ENCODE peak calls at places on chromosome X, in six cellular contexts. One of them, this sample, is unnamed.

GRCh38 chrX:119816300-119816699 is 24.9 kb upstream of the RPL39 start:
- DNase-seq in NT2/D1: no peak
- DNase-seq in K562: no peak
- DNase-seq in neuronal stem cell: no peak
- DNase-seq in AG04450: no peak
- DNase-seq in right atrium auricular region: no peak
- DNase-seq in this sample: no peak

GRCh38 chrX:41382699-41383645 is 49.0 kb downstream of the DDX3X start:
- DNase-seq in NT2/D1: no peak
- DNase-seq in K562: peak; percentile 41
- DNase-seq in neuronal stem cell: no peak
- DNase-seq in AG04450: no peak
- DNase-seq in right atrium auricular region: no peak
- DNase-seq in this sample: no peak

GRCh38 chrX:95974885-95975284 is 709.8 kb upstream of the DIAPH2 start:
- DNase-seq in NT2/D1: no peak
- DNase-seq in K562: no peak
- DNase-seq in neuronal stem cell: no peak
- DNase-seq in AG04450: no peak
- DNase-seq in right atrium auricular region: no peak
- DNase-seq in this sample: no peak

GRCh38 chrX:41180194-41180902 is 95.1 kb downstream of the USP9X start:
- DNase-seq in NT2/D1: peak; percentile 36
- DNase-seq in K562: peak; percentile 58
- DNase-seq in neuronal stem cell: no peak
- DNase-seq in AG04450: peak; percentile 10
- DNase-seq in right atrium auricular region: peak; percentile 62
- DNase-seq in this sample: peak; percentile 62

GRCh38 chrX:34578237-34578636 is 78.8 kb downstream of the TMEM47 start:
- DNase-seq in NT2/D1: no peak
- DNase-seq in K562: peak; percentile 0
- DNase-seq in neuronal stem cell: peak; percentile 1
- DNase-seq in AG04450: peak; percentile 4
- DNase-seq in right atrium auricular region: no peak
- DNase-seq in this sample: peak; percentile 23

GRCh38 chrX:72624194-72624593 is 51.6 kb upstream of the HDAC8 start:
- DNase-seq in NT2/D1: no peak
- DNase-seq in K562: no peak
- DNase-seq in neuronal stem cell: no peak
- DNase-seq in AG04450: no peak
- DNase-seq in right atrium auricular region: no peak
- DNase-seq in this sample: no peak

GRCh38 chrX:13470680-13470967 is 98.8 kb upstream of the EGFL6 start:
- DNase-seq in NT2/D1: no peak
- DNase-seq in K562: no peak
- DNase-seq in neuronal stem cell: peak; percentile 8
- DNase-seq in AG04450: no peak
- DNase-seq in right atrium auricular region: no peak
- DNase-seq in this sample: peak; percentile 97

GRCh38 chrX:39453847-39454645 is 643.7 kb downstream of the BCOR start:
- DNase-seq in NT2/D1: no peak
- DNase-seq in K562: no peak
- DNase-seq in neuronal stem cell: no peak
- DNase-seq in AG04450: no peak
- DNase-seq in right atrium auricular region: no peak
- DNase-seq in this sample: no peak

GRCh38 chrX:12007881-12008280 is 130.4 kb upstream of the FRMPD4 start:
- DNase-seq in NT2/D1: no peak
- DNase-seq in K562: no peak
- DNase-seq in neuronal stem cell: no peak
- DNase-seq in AG04450: peak; percentile 18
- DNase-seq in right atrium auricular region: no peak
- DNase-seq in this sample: no peak

GRCh38 chrX:129642641-129643040 is 12.1 kb downstream of the APLN start:
- DNase-seq in NT2/D1: no peak
- DNase-seq in K562: peak; percentile 58
- DNase-seq in neuronal stem cell: no peak
- DNase-seq in AG04450: no peak
- DNase-seq in right atrium auricular region: no peak
- DNase-seq in this sample: no peak

GRCh38 chrX:47862680-47863079 is 26.0 kb downstream of the ZNF81 start:
- DNase-seq in NT2/D1: no peak
- DNase-seq in K562: no peak
- DNase-seq in neuronal stem cell: no peak
- DNase-seq in AG04450: no peak
- DNase-seq in right atrium auricular region: no peak
- DNase-seq in this sample: no peak

GRCh38 chrX:130645955-130646583 is 244.3 kb downstream of the RBMX2 start:
- DNase-seq in NT2/D1: no peak
- DNase-seq in K562: no peak
- DNase-seq in neuronal stem cell: no peak
- DNase-seq in AG04450: no peak
- DNase-seq in right atrium auricular region: no peak
- DNase-seq in this sample: no peak

GRCh38 chrX:39409246-39409917 is 608.1 kb downstream of the MID1IP1 start:
- DNase-seq in NT2/D1: no peak
- DNase-seq in K562: no peak
- DNase-seq in neuronal stem cell: no peak
- DNase-seq in AG04450: no peak
- DNase-seq in right atrium auricular region: no peak
- DNase-seq in this sample: no peak

GRCh38 chrX:81996166-81996565 is 794.3 kb downstream of the SH3BGRL start:
- DNase-seq in NT2/D1: no peak
- DNase-seq in K562: no peak
- DNase-seq in neuronal stem cell: no peak
- DNase-seq in AG04450: no peak
- DNase-seq in right atrium auricular region: no peak
- DNase-seq in this sample: no peak

GRCh38 chrX:152601848-152602616 is 35.7 kb upstream of the GABRQ start:
- DNase-seq in NT2/D1: peak; percentile 23
- DNase-seq in K562: peak; percentile 50
- DNase-seq in neuronal stem cell: no peak
- DNase-seq in AG04450: no peak
- DNase-seq in right atrium auricular region: no peak
- DNase-seq in this sample: peak; percentile 10

GRCh38 chrX:39582091-39582490 is 515.7 kb downstream of the BCOR start:
- DNase-seq in NT2/D1: no peak
- DNase-seq in K562: no peak
- DNase-seq in neuronal stem cell: no peak
- DNase-seq in AG04450: no peak
- DNase-seq in right atrium auricular region: no peak
- DNase-seq in this sample: no peak

GRCh38 chrX:144379156-144379555 is 495.3 kb downstream of the UBE2NL start:
- DNase-seq in NT2/D1: no peak
- DNase-seq in K562: no peak
- DNase-seq in neuronal stem cell: no peak
- DNase-seq in AG04450: no peak
- DNase-seq in right atrium auricular region: no peak
- DNase-seq in this sample: no peak
- H3K9me3 ChIP-seq in NT2/D1: no peaks in the 10 kb centered on the region
- H3K9me3 ChIP-seq in K562: no peaks in the 10 kb centered on the region
- H3K9me3 ChIP-seq in neuronal stem cell: no peaks in the 10 kb centered on the region
- H3K9me3 ChIP-seq in AG04450: no peaks in the 10 kb centered on the region
- H3K9me3 ChIP-seq in right atrium auricular region: no peaks in the 10 kb centered on the region
- H3K9me3 ChIP-seq in this sample: no peaks in the 10 kb centered on the region

GRCh38 chrX:363621-364375 is 22.9 kb downstream of the PPP2R3B start:
- DNase-seq in NT2/D1: no peak
- DNase-seq in K562: no peak
- DNase-seq in neuronal stem cell: no peak
- DNase-seq in AG04450: no peak
- DNase-seq in right atrium auricular region: no peak
- DNase-seq in this sample: no peak

GRCh38 chrX:360496-361150 is 26.1 kb downstream of the PPP2R3B start:
- DNase-seq in NT2/D1: no peak
- DNase-seq in K562: no peak
- DNase-seq in neuronal stem cell: no peak
- DNase-seq in AG04450: no peak
- DNase-seq in right atrium auricular region: no peak
- DNase-seq in this sample: no peak

GRCh38 chrX:362351-362750 is 24.4 kb downstream of the PPP2R3B start:
- DNase-seq in NT2/D1: no peak
- DNase-seq in K562: no peak
- DNase-seq in neuronal stem cell: no peak
- DNase-seq in AG04450: no peak
- DNase-seq in right atrium auricular region: no peak
- DNase-seq in this sample: no peak

GRCh38 chrX:362937-363620 is 23.6 kb downstream of the PPP2R3B start:
- DNase-seq in NT2/D1: no peak
- DNase-seq in K562: no peak
- DNase-seq in neuronal stem cell: no peak
- DNase-seq in AG04450: no peak
- DNase-seq in right atrium auricular region: no peak
- DNase-seq in this sample: no peak

GRCh38 chrX:361231-362145 is 25.2 kb downstream of the PPP2R3B start:
- DNase-seq in NT2/D1: no peak
- DNase-seq in K562: no peak
- DNase-seq in neuronal stem cell: no peak
- DNase-seq in AG04450: no peak
- DNase-seq in right atrium auricular region: no peak
- DNase-seq in this sample: no peak
- H3K9me3 ChIP-seq in NT2/D1: peaks cover 34% of the 10 kb centered on the region
- H3K9me3 ChIP-seq in K562: peaks cover 3% of the 10 kb centered on the region
- H3K9me3 ChIP-seq in neuronal stem cell: peaks cover 30% of the 10 kb centered on the region
- H3K9me3 ChIP-seq in AG04450: peaks cover 64% of the 10 kb centered on the region
- H3K9me3 ChIP-seq in right atrium auricular region: no peaks in the 10 kb centered on the region
- H3K9me3 ChIP-seq in this sample: peaks cover 10% of the 10 kb centered on the region

GRCh38 chrX:145394344-145394743 is 147.0 kb downstream of the SPANXN1 start:
- DNase-seq in NT2/D1: no peak
- DNase-seq in K562: no peak
- DNase-seq in neuronal stem cell: no peak
- DNase-seq in AG04450: no peak
- DNase-seq in right atrium auricular region: no peak
- DNase-seq in this sample: no peak

GRCh38 chrX:145396612-145397011 is 149.3 kb downstream of the SPANXN1 start:
- DNase-seq in NT2/D1: no peak
- DNase-seq in K562: no peak
- DNase-seq in neuronal stem cell: no peak
- DNase-seq in AG04450: no peak
- DNase-seq in right atrium auricular region: no peak
- DNase-seq in this sample: no peak

GRCh38 chrX:145393702-145394235 is 146.5 kb downstream of the SPANXN1 start:
- DNase-seq in NT2/D1: no peak
- DNase-seq in K562: peak; percentile 3
- DNase-seq in neuronal stem cell: no peak
- DNase-seq in AG04450: no peak
- DNase-seq in right atrium auricular region: no peak
- DNase-seq in this sample: peak; percentile 19
- H3K9me3 ChIP-seq in NT2/D1: no peaks in the 10 kb centered on the region
- H3K9me3 ChIP-seq in K562: no peaks in the 10 kb centered on the region
- H3K9me3 ChIP-seq in neuronal stem cell: peaks cover 3% of the 10 kb centered on the region
- H3K9me3 ChIP-seq in AG04450: peaks cover 4% of the 10 kb centered on the region
- H3K9me3 ChIP-seq in right atrium auricular region: no peaks in the 10 kb centered on the region
- H3K9me3 ChIP-seq in this sample: no peaks in the 10 kb centered on the region

GRCh38 chrX:146238173-146238572 is 420.5 kb downstream of the SLITRK2 start:
- DNase-seq in NT2/D1: no peak
- DNase-seq in K562: no peak
- DNase-seq in neuronal stem cell: no peak
- DNase-seq in AG04450: no peak
- DNase-seq in right atrium auricular region: no peak
- DNase-seq in this sample: no peak
- H3K9me3 ChIP-seq in NT2/D1: no peaks in the 10 kb centered on the region
- H3K9me3 ChIP-seq in K562: no peaks in the 10 kb centered on the region
- H3K9me3 ChIP-seq in neuronal stem cell: no peaks in the 10 kb centered on the region
- H3K9me3 ChIP-seq in AG04450: no peaks in the 10 kb centered on the region
- H3K9me3 ChIP-seq in right atrium auricular region: no peaks in the 10 kb centered on the region
- H3K9me3 ChIP-seq in this sample: no peaks in the 10 kb centered on the region

DNA sequence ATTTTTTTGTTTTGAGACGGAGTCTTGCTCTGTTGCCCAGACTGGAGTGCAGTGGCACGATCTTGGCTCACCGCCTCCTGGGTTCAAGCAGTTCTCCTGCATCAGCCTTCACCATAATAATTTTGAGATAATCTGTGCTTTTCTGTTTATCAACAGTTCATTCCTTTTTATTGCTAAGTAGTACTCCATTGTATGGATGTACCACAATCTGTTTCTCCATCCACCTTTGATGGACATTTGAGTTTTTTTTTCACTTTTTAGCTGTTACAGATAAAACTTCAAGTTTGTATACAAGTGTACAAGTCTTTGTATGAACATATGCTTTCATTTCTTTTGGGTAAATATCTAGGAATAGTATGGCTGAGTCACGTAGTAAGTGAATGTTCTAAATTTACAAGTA is 9.0 kb downstream of the FUNDC2 start:
- DNase-seq in NT2/D1: no peak
- DNase-seq in K562: no peak
- DNase-seq in neuronal stem cell: no peak
- DNase-seq in AG04450: no peak
- DNase-seq in right atrium auricular region: no peak
- DNase-seq in this sample: no peak
- H3K9me3 ChIP-seq in NT2/D1: peaks cover 12% of the 10 kb centered on the region
- H3K9me3 ChIP-seq in K562: peaks cover 4% of the 10 kb centered on the region
- H3K9me3 ChIP-seq in neuronal stem cell: no peaks in the 10 kb centered on the region
- H3K9me3 ChIP-seq in AG04450: no peaks in the 10 kb centered on the region
- H3K9me3 ChIP-seq in right atrium auricular region: no peaks in the 10 kb centered on the region
- H3K9me3 ChIP-seq in this sample: no peaks in the 10 kb centered on the region

GRCh38 chrX:63299596-63299995 is 51.5 kb downstream of the SPIN4 start:
- DNase-seq in NT2/D1: no peak
- DNase-seq in K562: no peak
- DNase-seq in neuronal stem cell: no peak
- DNase-seq in AG04450: no peak
- DNase-seq in right atrium auricular region: no peak
- DNase-seq in this sample: no peak
- H3K9me3 ChIP-seq in NT2/D1: peaks cover 6% of the 10 kb centered on the region
- H3K9me3 ChIP-seq in K562: no peaks in the 10 kb centered on the region
- H3K9me3 ChIP-seq in neuronal stem cell: peaks cover 2% of the 10 kb centered on the region
- H3K9me3 ChIP-seq in AG04450: no peaks in the 10 kb centered on the region
- H3K9me3 ChIP-seq in right atrium auricular region: no peaks in the 10 kb centered on the region
- H3K9me3 ChIP-seq in this sample: no peaks in the 10 kb centered on the region

DNA sequence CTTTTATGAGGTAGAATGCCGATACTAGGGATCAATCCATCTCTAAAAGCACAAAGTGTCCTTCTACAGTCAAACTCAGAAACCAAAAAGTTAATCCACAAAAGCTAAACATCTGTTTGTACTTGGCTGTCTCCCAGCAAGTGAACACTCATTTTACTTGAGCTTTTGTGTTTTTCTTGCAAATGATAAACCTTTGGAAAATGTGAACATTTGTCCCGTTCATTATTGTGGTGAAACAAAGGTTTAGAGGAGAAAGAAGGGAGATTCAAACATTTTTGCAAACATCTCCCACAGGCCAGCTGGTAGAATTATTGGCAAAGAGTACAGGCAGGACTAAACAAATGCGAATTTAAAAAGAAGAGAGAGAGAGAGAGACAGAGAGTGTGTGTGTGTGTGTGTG is 300.6 kb upstream of the SPANXN1 start:
- DNase-seq in NT2/D1: no peak
- DNase-seq in K562: no peak
- DNase-seq in neuronal stem cell: no peak
- DNase-seq in AG04450: no peak
- DNase-seq in right atrium auricular region: no peak
- DNase-seq in this sample: no peak
- H3K9me3 ChIP-seq in NT2/D1: no peaks in the 10 kb centered on the region
- H3K9me3 ChIP-seq in K562: no peaks in the 10 kb centered on the region
- H3K9me3 ChIP-seq in neuronal stem cell: no peaks in the 10 kb centered on the region
- H3K9me3 ChIP-seq in AG04450: peaks cover 4% of the 10 kb centered on the region
- H3K9me3 ChIP-seq in right atrium auricular region: no peaks in the 10 kb centered on the region
- H3K9me3 ChIP-seq in this sample: no peaks in the 10 kb centered on the region

DNA sequence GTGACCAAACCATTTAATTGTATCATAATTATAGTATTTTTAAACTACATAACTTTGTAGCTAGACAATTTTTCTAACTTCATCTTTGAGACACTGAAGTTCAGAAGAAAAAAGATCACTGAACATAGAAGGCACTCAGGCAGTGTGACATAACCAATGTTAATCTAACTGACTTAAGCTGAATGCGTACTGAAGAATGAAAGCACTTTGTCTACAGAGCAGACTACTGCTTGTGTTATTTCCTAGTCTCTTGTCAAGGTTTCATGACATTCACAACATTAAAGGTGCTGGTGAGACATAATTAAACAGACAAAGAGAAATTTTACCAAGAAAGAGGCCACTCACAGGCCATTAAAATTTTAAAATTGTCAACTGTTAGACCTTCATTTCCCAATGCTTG is 13.5 kb downstream of the AMMECR1 start:
- DNase-seq in NT2/D1: no peak
- DNase-seq in K562: no peak
- DNase-seq in neuronal stem cell: no peak
- DNase-seq in AG04450: no peak
- DNase-seq in right atrium auricular region: no peak
- DNase-seq in this sample: no peak
- H3K9me3 ChIP-seq in NT2/D1: no peaks in the 10 kb centered on the region
- H3K9me3 ChIP-seq in K562: peaks cover 2% of the 10 kb centered on the region
- H3K9me3 ChIP-seq in neuronal stem cell: no peaks in the 10 kb centered on the region
- H3K9me3 ChIP-seq in AG04450: no peaks in the 10 kb centered on the region
- H3K9me3 ChIP-seq in right atrium auricular region: no peaks in the 10 kb centered on the region
- H3K9me3 ChIP-seq in this sample: peaks cover 2% of the 10 kb centered on the region

This sample was measured in HAP-1.